ENCODE peak calls at places on chromosomes 5 and 9, in four cellular contexts. One of them, this sample, is unnamed.

GRCh38 chr9:34430843-34431437 is 27.4 kb downstream of the FAM219A start:
- DNase-seq in lower lobe of right lung: no peak
- DNase-seq in psoas muscle: peak; percentile 66
- DNase-seq in left lung: no peak
- DNase-seq in this sample: no peak

GRCh38 chr5:117955831-117956230 is 1032.5 kb downstream of the DTWD2 start:
- DNase-seq in psoas muscle: no peak
- DNase-seq in left lung: no peak
- DNase-seq in lower lobe of right lung: no peak
- DNase-seq in this sample: no peak

GRCh38 chr9:127865645-127866464 is 11.4 kb upstream of the ENG start:
- DNase-seq in lower lobe of right lung: no peak
- DNase-seq in left lung: no peak
- DNase-seq in psoas muscle: no peak
- DNase-seq in this sample: no peak

GRCh38 chr5:107215581-107215980 is 455.2 kb downstream of the EFNA5 start:
- DNase-seq in left lung: no peak
- DNase-seq in lower lobe of right lung: no peak
- DNase-seq in psoas muscle: no peak
- DNase-seq in this sample: no peak

GRCh38 chr5:9149988-9150387 is 395.9 kb downstream of the SEMA5A start:
- DNase-seq in left lung: no peak
- DNase-seq in lower lobe of right lung: no peak
- DNase-seq in psoas muscle: no peak
- DNase-seq in this sample: no peak

GRCh38 chr9:89422151-89422918 is 75.6 kb downstream of the SEMA4D start:
- DNase-seq in left lung: peak; percentile 85
- DNase-seq in lower lobe of right lung: peak; percentile 64
- DNase-seq in psoas muscle: no peak
- DNase-seq in this sample: no peak

GRCh38 chr5:106399381-106399780 is 1271.4 kb downstream of the EFNA5 start:
- DNase-seq in left lung: no peak
- DNase-seq in lower lobe of right lung: no peak
- DNase-seq in psoas muscle: no peak
- DNase-seq in this sample: no peak

GRCh38 chr5:11918463-11919045 is 14.3 kb upstream of the CTNND2 start:
- DNase-seq in psoas muscle: no peak
- DNase-seq in lower lobe of right lung: no peak
- DNase-seq in left lung: no peak
- DNase-seq in this sample: no peak

GRCh38 chr5:68374770-68375518 is 159.4 kb downstream of the PIK3R1 start:
- DNase-seq in psoas muscle: no peak
- DNase-seq in left lung: no peak
- DNase-seq in lower lobe of right lung: no peak
- DNase-seq in this sample: no peak

GRCh38 chr9:130898552-130898852 is 1.9 kb upstream of the QRFP start:
- DNase-seq in lower lobe of right lung: no peak
- DNase-seq in psoas muscle: no peak
- DNase-seq in left lung: no peak
- DNase-seq in this sample: no peak

GRCh38 chr9:73180373-73180772 is 28.7 kb downstream of the ANXA1 start:
- DNase-seq in left lung: no peak
- DNase-seq in lower lobe of right lung: no peak
- DNase-seq in psoas muscle: no peak
- DNase-seq in this sample: no peak

GRCh38 chr9:36731576-36731975 is 158.9 kb downstream of the MELK start:
- DNase-seq in lower lobe of right lung: no peak
- DNase-seq in psoas muscle: no peak
- DNase-seq in left lung: no peak
- DNase-seq in this sample: no peak

GRCh38 chr5:149268928-149269557 is 2.6 kb upstream of the AFAP1L1 start:
- DNase-seq in psoas muscle: no peak
- DNase-seq in lower lobe of right lung: no peak
- DNase-seq in left lung: no peak
- DNase-seq in this sample: no peak

GRCh38 chr5:42419294-42419693 is 3.9 kb upstream of the GHR start:
- DNase-seq in lower lobe of right lung: no peak
- DNase-seq in left lung: no peak
- DNase-seq in psoas muscle: no peak
- DNase-seq in this sample: no peak

GRCh38 chr9:91840469-91840868 is 109.6 kb downstream of the ROR2 start:
- DNase-seq in lower lobe of right lung: no peak
- DNase-seq in left lung: no peak
- DNase-seq in psoas muscle: no peak
- DNase-seq in this sample: no peak

GRCh38 chr9:121650220-121651013 is 1.0 kb upstream of the DAB2IP start:
- DNase-seq in psoas muscle: peak; percentile 33
- DNase-seq in left lung: peak; percentile 78
- DNase-seq in lower lobe of right lung: no peak
- DNase-seq in this sample: no peak

GRCh38 chr5:90940227-90940995 is 381.8 kb downstream of the ADGRV1 start:
- DNase-seq in left lung: no peak
- DNase-seq in psoas muscle: no peak
- DNase-seq in lower lobe of right lung: no peak
- DNase-seq in this sample: peak; percentile 44

GRCh38 chr5:56190500-56190899 is 42.6 kb downstream of the ANKRD55 start:
- DNase-seq in lower lobe of right lung: peak; percentile 52
- DNase-seq in left lung: no peak
- DNase-seq in psoas muscle: peak; percentile 21
- DNase-seq in this sample: no peak

GRCh38 chr9:93391898-93392297 is 59.6 kb upstream of the FAM120A start:
- DNase-seq in psoas muscle: no peak
- DNase-seq in lower lobe of right lung: no peak
- DNase-seq in left lung: no peak
- DNase-seq in this sample: no peak

GRCh38 chr5:90233496-90233895 is 176.1 kb downstream of the CETN3 start:
- DNase-seq in left lung: no peak
- DNase-seq in psoas muscle: no peak
- DNase-seq in lower lobe of right lung: no peak
- DNase-seq in this sample: no peak

GRCh38 chr9:18786936-18787658 is 245.9 kb downstream of the SAXO1 start:
- DNase-seq in psoas muscle: no peak
- DNase-seq in left lung: no peak
- DNase-seq in lower lobe of right lung: no peak
- DNase-seq in this sample: no peak

GRCh38 chr5:113259034-113259433 is 175.8 kb downstream of the TSSK1B start:
- DNase-seq in left lung: no peak
- DNase-seq in lower lobe of right lung: no peak
- DNase-seq in psoas muscle: no peak
- DNase-seq in this sample: no peak

DNA sequence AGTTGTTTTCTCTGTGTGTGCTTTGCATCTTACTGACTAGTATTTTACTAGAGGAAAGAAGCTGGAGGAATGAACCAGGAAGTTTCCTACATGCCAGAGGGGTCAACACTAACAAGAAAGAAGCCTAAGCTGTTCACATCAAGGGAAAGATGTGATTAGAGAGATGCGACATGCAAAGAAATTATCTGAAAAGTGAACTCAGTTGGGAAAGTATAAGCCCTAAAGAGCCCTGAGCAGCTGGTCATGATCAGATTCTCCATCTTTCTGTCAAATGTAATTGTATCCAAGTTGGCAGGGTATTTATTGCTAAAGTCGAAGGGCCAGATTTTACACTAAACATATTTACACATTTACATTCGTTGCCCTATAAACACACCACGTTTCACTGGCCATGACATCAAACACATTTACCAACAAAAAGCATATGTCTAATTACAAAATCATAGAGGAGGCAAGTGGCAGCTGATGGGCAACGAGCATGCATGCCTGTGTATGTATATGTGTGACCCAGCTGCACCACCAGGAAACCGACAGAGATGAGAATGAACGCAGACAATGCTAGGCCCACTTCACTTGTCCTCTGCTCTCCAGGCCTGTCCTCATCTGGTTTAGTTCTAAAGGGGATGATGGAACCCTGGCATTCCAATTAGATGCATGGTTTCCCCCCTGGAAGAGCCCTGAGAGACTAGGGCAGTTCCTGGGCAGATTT is 6.3 kb downstream of the FOXD1 start:
- DNase-seq in lower lobe of right lung: no peak
- DNase-seq in left lung: no peak
- DNase-seq in psoas muscle: no peak
- DNase-seq in this sample: no peak
- TF ChIP-seq CTCF in lower lobe of right lung: no peak
- TF ChIP-seq CTCF in left lung: no peak
- TF ChIP-seq CTCF in psoas muscle: no peak
- TF ChIP-seq CTCF in this sample: no peak

GRCh38 chr9:1916676-1917075 is 98.5 kb upstream of the SMARCA2 start:
- DNase-seq in psoas muscle: no peak
- DNase-seq in left lung: no peak
- DNase-seq in lower lobe of right lung: no peak
- DNase-seq in this sample: no peak

GRCh38 chr9:1918642-1919041 is 96.5 kb upstream of the SMARCA2 start:
- DNase-seq in left lung: no peak
- DNase-seq in psoas muscle: no peak
- DNase-seq in lower lobe of right lung: no peak
- DNase-seq in this sample: no peak

GRCh38 chr9:1927546-1927945 is 87.6 kb upstream of the SMARCA2 start:
- DNase-seq in lower lobe of right lung: no peak
- DNase-seq in left lung: no peak
- DNase-seq in psoas muscle: no peak
- DNase-seq in this sample: no peak

GRCh38 chr9:1919229-1919628 is 95.9 kb upstream of the SMARCA2 start:
- DNase-seq in left lung: no peak
- DNase-seq in lower lobe of right lung: no peak
- DNase-seq in psoas muscle: no peak
- DNase-seq in this sample: no peak

DNA sequence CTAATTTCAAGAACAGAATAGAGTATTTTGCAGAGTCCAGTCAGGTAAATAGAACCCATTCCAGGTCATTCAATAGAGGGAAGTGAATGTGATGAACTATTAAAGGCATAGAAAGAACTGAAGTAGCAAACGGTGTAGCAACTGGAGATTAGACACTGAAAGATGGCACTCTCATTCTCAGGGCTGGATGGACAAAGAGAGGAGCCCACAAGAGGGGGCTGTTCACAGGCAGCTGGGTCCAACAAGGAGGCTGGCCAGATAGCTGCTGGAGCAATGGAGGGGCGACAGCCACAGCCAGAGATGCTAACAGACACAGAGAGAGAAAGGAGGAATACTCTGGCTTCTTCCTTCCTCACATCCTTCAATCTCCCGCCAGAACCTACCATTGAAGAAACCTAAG is 93.1 kb upstream of the SMARCA2 start:
- DNase-seq in left lung: no peak
- DNase-seq in lower lobe of right lung: no peak
- DNase-seq in psoas muscle: no peak
- DNase-seq in this sample: no peak
- TF ChIP-seq CTCF in left lung: no peak
- TF ChIP-seq CTCF in lower lobe of right lung: no peak
- TF ChIP-seq CTCF in psoas muscle: no peak
- TF ChIP-seq CTCF in this sample: no peak

GRCh38 chr5:156534086-156534485 is 207.1 kb downstream of the SGCD start:
- DNase-seq in psoas muscle: no peak
- DNase-seq in left lung: no peak
- DNase-seq in lower lobe of right lung: no peak
- DNase-seq in this sample: no peak
- TF ChIP-seq CTCF in psoas muscle: no peak
- TF ChIP-seq CTCF in left lung: no peak
- TF ChIP-seq CTCF in lower lobe of right lung: no peak
- TF ChIP-seq CTCF in this sample: no peak

DNA sequence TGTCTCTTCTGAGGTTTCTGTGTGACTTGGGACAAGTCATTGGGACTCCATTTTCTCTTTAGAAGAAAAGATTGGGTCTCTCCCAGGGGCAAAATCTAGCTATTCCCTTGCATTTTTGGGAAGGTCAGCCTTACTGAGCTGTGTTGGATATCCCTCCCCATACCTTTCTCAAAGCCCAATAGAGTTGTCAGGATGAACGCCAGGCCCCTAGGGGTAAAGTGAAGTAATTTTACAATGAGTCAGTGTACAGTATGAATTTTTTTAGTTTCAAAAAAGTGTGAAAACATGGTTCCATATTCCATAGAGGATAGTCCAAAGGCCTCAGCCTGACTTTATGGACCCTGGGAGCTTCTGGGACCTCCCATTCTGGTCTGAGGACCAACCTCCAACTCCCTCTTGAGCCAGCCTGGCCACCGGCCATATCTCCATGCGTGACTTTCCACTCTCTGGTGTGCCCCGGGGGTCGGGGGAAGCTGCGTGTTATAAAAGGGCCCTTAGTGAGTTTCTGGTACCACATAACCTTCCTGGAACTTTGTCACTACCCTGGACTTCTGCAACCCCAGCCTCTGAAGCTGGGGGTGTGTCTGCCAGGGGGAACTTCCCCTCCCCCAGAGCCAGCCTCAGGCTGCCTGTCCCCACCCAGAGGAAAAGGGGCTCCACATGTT is 52.5 kb upstream of the SYNPO start:
- DNase-seq in lower lobe of right lung: no peak
- DNase-seq in psoas muscle: no peak
- DNase-seq in left lung: no peak
- DNase-seq in this sample: no peak
- TF ChIP-seq CTCF in lower lobe of right lung: no peak
- TF ChIP-seq CTCF in psoas muscle: no peak
- TF ChIP-seq CTCF in left lung: no peak
- TF ChIP-seq CTCF in this sample: no peak

DNA sequence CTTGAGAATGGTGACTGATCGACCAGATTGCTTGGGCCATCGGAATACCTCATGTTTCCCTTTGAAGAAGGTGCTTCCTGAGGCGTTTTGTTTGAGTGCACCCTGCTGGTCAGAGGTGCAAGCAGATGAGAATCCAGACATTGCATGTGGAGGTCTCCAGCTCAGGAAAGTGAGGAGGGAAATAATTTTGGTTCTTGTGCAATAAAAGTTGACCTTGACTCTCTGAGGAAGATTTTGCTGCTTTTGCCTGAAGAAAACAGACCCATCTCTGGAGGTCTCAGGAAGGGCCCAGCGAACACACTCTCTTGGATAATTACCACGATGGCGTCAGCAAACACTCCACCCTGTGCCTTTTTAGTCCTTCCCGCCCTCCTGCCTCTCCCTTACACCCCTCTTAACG is 69.7 kb downstream of the GRAMD2B start:
- DNase-seq in psoas muscle: no peak
- DNase-seq in left lung: no peak
- DNase-seq in lower lobe of right lung: no peak
- DNase-seq in this sample: no peak
- TF ChIP-seq CTCF in psoas muscle: peak; percentile 27
- TF ChIP-seq CTCF in left lung: no peak
- TF ChIP-seq CTCF in lower lobe of right lung: no peak
- TF ChIP-seq CTCF in this sample: no peak

GRCh38 chr5:143908959-143909358 is 97.0 kb downstream of the HMHB1 start:
- DNase-seq in psoas muscle: no peak
- DNase-seq in left lung: no peak
- DNase-seq in lower lobe of right lung: no peak
- DNase-seq in this sample: no peak
- TF ChIP-seq CTCF in psoas muscle: no peak
- TF ChIP-seq CTCF in left lung: no peak
- TF ChIP-seq CTCF in lower lobe of right lung: no peak
- TF ChIP-seq CTCF in this sample: no peak

GRCh38 chr5:127386557-127386956 is 96.0 kb downstream of the MEGF10 start:
- DNase-seq in lower lobe of right lung: no peak
- DNase-seq in left lung: no peak
- DNase-seq in psoas muscle: no peak
- DNase-seq in this sample: no peak
- TF ChIP-seq CTCF in lower lobe of right lung: no peak
- TF ChIP-seq CTCF in left lung: no peak
- TF ChIP-seq CTCF in psoas muscle: no peak
- TF ChIP-seq CTCF in this sample: no peak